ENCODE peak calls at places on chromosomes 1 and 21, in four cellular contexts. E is heart left ventricle, L is heart right ventricle, H is AG04450. T is an unnamed sample. For H3K27me3, the result is how much of the 10 kb centered on the place peaks cover.

GRCh38 chr1:173862769-173863223 is 5.0 kb downstream of the GAS5 start:
- DNase-seq in E (no peak), L (no peak), H (no peak), T (no peak)

GRCh38 chr1:111850124-111850523 is 94.4 kb downstream of the DDX20 start:
- DNase-seq in E (peak), L (no peak), H (no peak), T (no peak)

GRCh38 chr1:31744165-31744888 is 19.8 kb downstream of the ADGRB2 start:
- DNase-seq in E (no peak), L (no peak), H (no peak), T (no peak)

GRCh38 chr1:168719306-168720111 is 9.5 kb downstream of the DPT start:
- DNase-seq in E (no peak), L (no peak), H (no peak), T (no peak)

GRCh38 chr1:183583466-183583865 is 6.8 kb downstream of the NCF2 start:
- DNase-seq in E (no peak), L (no peak), H (no peak), T (no peak)

GRCh38 chr21:32604484-32604883 is 7.7 kb downstream of the CFAP298 start:
- DNase-seq in E (no peak), L (no peak), H (no peak), T (no peak)

GRCh38 chr1:63524166-63524565 is 841 bp downstream of the EFCAB7 start:
- DNase-seq in E (no peak), L (no peak), H (no peak), T (no peak)

GRCh38 chr21:46135782-46136181 is 19.6 kb downstream of the FTCD start:
- DNase-seq in E (no peak), L (no peak), H (no peak), T (no peak)

GRCh38 chr1:108814343-108815125 is 42.4 kb downstream of the AKNAD1 start:
- DNase-seq in E (no peak), L (no peak), H (no peak), T (no peak)

GRCh38 chr1:115642168-115643072 is 650 bp downstream of the VANGL1 start:
- DNase-seq in E (peak), L (peak), H (no peak), T (no peak)

GRCh38 chr1:176691251-176692228 is 228.6 kb downstream of the PAPPA2 start:
- DNase-seq in E (peak), L (no peak), H (peak), T (no peak)

GRCh38 chr1:84122780-84123382 is 21.2 kb upstream of the PRKACB start:
- DNase-seq in E (peak), L (no peak), H (no peak), T (no peak)

GRCh38 chr1:25504706-25505560 is 38.5 kb upstream of the LDLRAP1 start:
- DNase-seq in E (no peak), L (no peak), H (no peak), T (no peak)

GRCh38 chr1:91221017-91221416 is 183.6 kb downstream of the HFM1 start:
- DNase-seq in E (no peak), L (no peak), H (no peak), T (no peak)

GRCh38 chr1:198346178-198346577 is 189.4 kb downstream of the NEK7 start:
- DNase-seq in E (no peak), L (no peak), H (no peak), T (no peak)

GRCh38 chr1:69290266-69290665 is 277.5 kb upstream of the LRRC7 start:
- DNase-seq in E (no peak), L (no peak), H (no peak), T (no peak)

GRCh38 chr1:62271932-62272728 is 47.1 kb downstream of the KANK4 start:
- DNase-seq in E (no peak), L (no peak), H (no peak), T (no peak)

GRCh38 chr1:1753607-1754005 is 24.7 kb downstream of the NADK start:
- DNase-seq in E (no peak), L (no peak), H (no peak), T (no peak)

GRCh38 chr1:97094257-97094972 is 372.8 kb downstream of the PTBP2 start:
- DNase-seq in E (no peak), L (no peak), H (peak), T (no peak)

GRCh38 chr1:182169203-182169602 is 107.7 kb upstream of the ZNF648 start:
- DNase-seq in E (peak), L (no peak), H (no peak), T (no peak)

GRCh38 chr1:51622455-51622913 is 5.6 kb downstream of the OSBPL9 start:
- DNase-seq in E (no peak), L (no peak), H (no peak), T (peak)

GRCh38 chr1:160410412-160411005 is 10.1 kb downstream of the VANGL2 start:
- DNase-seq in E (no peak), L (no peak), H (no peak), T (no peak)

GRCh38 chr1:232493869-232494268 is 136.1 kb downstream of the SIPA1L2 start:
- DNase-seq in E (no peak), L (no peak), H (no peak), T (no peak)

GRCh38 chr1:225651872-225652725 is 824 bp downstream of the ENAH start:
- DNase-seq in E (peak), L (no peak), H (no peak), T (peak)

GRCh38 chr21:35048706-35049617 is at the start of gene RUNX1:
- DNase-seq in E (peak), L (no peak), H (no peak), T (peak)

GRCh38 chr1:54792686-54793282 is 8.3 kb downstream of the TTC22 start:
- DNase-seq in E (no peak), L (no peak), H (no peak), T (no peak)

GRCh38 chr1:58627221-58627620 is 50.2 kb upstream of the TACSTD2 start:
- DNase-seq in E (no peak), L (no peak), H (no peak), T (no peak)

GRCh38 chr1:46203738-46204405 is 738 bp downstream of the LURAP1 start:
- DNase-seq in E (no peak), L (no peak), H (no peak), T (no peak)

GRCh38 chr1:68384321-68384813 is 65.4 kb downstream of the RPE65 start:
- DNase-seq in E (no peak), L (no peak), H (peak), T (no peak)

GRCh38 chr1:14117700-14118099 is 417.7 kb downstream of the PRDM2 start:
- DNase-seq in E (no peak), L (no peak), H (no peak), T (no peak)

GRCh38 chr1:205430631-205431305 is 8.9 kb upstream of the LEMD1 start:
- DNase-seq in E (peak), L (peak), H (no peak), T (no peak)

GRCh38 chr1:192810253-192810880 is 1.5 kb downstream of the RGS2 start:
- DNase-seq in E (no peak), L (no peak), H (peak), T (no peak)

GRCh38 chr1:244444854-244445253 is 6.9 kb downstream of the ADSS2 start:
- DNase-seq in E (no peak), L (no peak), H (no peak), T (no peak)

GRCh38 chr1:232531291-232531690 is 98.6 kb downstream of the SIPA1L2 start:
- DNase-seq in E (no peak), L (no peak), H (no peak), T (no peak)

GRCh38 chr1:58249729-58250586 is 296.6 kb downstream of the OMA1 start:
- DNase-seq in E (peak), L (peak), H (no peak), T (no peak)

GRCh38 chr1:27418326-27418761 is 25.9 kb downstream of the GPR3 start:
- DNase-seq in E (peak), L (peak), H (peak), T (peak)

GRCh38 chr21:31752352-31752751 is 20.4 kb upstream of the SCAF4 start:
- DNase-seq in E (no peak), L (no peak), H (no peak), T (no peak)

DNA sequence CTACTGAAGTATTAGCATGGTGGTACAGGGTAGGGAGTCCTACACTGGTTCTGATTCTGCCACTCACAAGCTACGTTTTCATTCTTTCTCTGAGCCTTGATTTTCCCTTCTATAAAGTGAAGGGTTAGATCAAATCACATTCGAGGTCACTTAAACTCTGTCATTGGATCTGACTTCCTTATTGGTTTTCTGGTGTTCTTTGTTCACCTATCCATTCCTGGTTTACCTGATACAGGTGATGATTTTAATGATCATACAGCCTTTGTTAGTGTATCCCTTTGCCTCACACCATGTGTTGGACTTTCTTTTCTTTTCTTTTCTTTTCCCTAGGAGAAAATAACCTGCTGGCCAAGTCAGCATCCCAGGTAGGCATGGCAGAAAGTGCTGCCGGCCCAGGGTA is 74.8 kb downstream of the NOS1AP start:
- DNase-seq in E (no peak), L (no peak), H (no peak), T (no peak)
- H3K4me3 ChIP-seq in E (no peak), L (no peak), H (no peak), T (no peak)

GRCh38 chr1:222096883-222097282 is 355.0 kb upstream of the DUSP10 start:
- DNase-seq in E (no peak), L (no peak), H (no peak), T (no peak)

GRCh38 chr1:222097646-222098045 is 355.8 kb upstream of the DUSP10 start:
- DNase-seq in E (no peak), L (no peak), H (no peak), T (no peak)

GRCh38 chr1:222095606-222096475 is 354.0 kb upstream of the DUSP10 start:
- DNase-seq in E (peak), L (no peak), H (no peak), T (no peak)

GRCh38 chr1:222098382-222098781 is 356.5 kb upstream of the DUSP10 start:
- DNase-seq in E (no peak), L (no peak), H (no peak), T (no peak)

DNA sequence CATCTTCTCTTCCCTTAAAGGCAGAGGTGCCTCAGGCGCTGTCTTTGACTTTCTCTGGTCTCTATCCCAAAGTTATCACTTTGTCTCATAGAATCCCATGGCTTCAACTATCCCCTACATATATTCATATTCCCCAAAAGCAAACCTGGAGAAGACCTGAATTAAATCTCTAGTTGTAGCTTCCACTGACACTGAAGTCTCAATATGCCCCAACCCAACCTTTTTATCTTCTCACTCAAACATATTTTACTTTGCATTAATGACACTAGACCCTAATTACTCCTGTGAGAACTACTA is 354.5 kb upstream of the DUSP10 start:
- DNase-seq in E (no peak), L (no peak), H (no peak), T (no peak)
- TF ChIP-seq CTCF in E (no peak), L (no peak), H (no peak), T (no peak)

DNA sequence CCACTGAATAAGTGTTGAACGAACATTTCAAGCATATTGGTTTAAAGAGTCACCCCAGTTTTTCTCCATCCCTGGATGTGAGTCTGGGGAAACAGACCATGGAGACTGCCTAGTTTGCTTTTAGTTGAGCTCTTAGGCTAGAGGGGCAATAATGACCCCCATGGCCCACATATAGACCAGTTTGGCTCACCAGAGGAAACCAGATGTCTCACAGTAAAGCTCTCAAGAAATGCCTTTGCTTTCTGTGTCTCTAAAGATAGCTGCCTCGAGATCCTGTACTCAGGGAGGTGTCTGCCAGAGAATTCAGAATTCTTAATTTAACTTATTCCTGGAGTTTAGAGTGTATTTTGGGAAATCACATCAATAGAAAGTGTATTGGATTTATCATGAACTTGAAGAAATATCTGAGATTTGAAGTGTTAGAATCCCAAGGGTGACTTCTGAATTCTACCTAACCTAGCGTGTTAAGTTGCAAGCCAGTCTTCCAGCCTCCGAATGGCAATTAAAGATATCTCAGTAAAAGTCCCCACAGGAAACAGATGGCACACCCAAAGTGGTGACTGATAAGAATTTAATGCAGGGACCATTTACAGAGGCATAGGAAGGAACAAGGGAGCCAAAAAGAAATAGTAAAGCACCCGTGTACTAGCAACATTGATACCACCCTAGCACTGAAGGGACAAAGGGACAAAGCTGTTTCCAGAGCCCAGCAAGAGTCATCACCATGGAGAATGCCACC is 37.1 kb downstream of the STYXL2 start:
- DNase-seq in E (no peak), L (no peak), H (no peak), T (no peak)
- H3K27me3 ChIP-seq in E (under half), L (under half), H (under half), T (under half)

GRCh38 chr1:7929637-7930036 is 11.0 kb downstream of the TNFRSF9 start:
- DNase-seq in E (no peak), L (no peak), H (no peak), T (no peak)

GRCh38 chr1:7932524-7933149 is 8.0 kb downstream of the TNFRSF9 start:
- DNase-seq in E (no peak), L (no peak), H (no peak), T (no peak)

GRCh38 chr1:7931446-7931812 is 9.2 kb downstream of the TNFRSF9 start:
- DNase-seq in E (no peak), L (no peak), H (no peak), T (no peak)

GRCh38 chr1:7928247-7928646 is 12.4 kb downstream of the TNFRSF9 start:
- DNase-seq in E (no peak), L (no peak), H (no peak), T (no peak)

GRCh38 chr1:7930547-7931445 is 9.8 kb downstream of the TNFRSF9 start:
- DNase-seq in E (no peak), L (no peak), H (no peak), T (no peak)
- H3K4me3 ChIP-seq in E (no peak), L (no peak), H (no peak), T (no peak)

DNA sequence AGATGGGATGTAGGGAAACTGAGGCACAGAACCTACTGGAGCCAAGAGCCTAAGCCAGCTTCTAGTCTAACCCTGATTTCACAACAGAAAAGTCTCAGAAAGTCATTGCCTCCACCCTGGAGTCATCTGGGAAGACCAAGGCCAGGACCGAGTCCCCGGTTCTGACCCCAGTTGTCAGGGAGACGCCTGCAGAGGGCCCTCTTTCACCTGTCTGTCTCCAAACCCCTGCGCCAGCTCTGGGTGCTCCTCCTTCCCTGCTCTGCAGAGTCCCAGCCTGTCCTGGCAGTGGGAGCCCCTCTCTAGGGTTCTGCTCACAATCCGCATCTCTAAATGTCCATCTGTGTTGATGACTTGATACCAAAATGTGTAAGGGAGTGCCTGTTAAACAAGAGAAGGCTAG is 149.7 kb downstream of the PGBD5 start:
- DNase-seq in E (no peak), L (no peak), H (no peak), T (no peak)
- TF ChIP-seq CTCF in E (no peak), L (no peak), H (no peak), T (no peak)

DNA sequence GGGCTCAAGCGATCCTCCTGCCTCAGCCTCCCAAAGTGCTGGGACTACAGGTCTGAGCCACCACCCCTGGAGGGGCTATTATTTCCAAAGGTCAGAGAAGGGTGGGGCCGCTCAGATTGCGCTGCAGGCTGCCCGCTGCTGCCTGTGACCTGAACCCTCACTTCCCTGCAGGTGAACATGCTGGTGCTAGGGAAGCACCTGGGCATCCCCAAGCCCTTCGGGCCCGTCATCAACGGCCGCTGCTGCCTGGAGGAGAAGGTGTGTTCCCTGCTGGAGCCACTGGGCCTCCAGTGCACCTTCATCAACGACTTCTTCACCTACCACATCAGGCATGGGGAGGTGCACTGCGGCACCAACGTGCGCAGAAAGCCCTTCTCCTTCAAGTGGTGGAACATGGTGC is 8.6 kb upstream of the PADI6 start:
- DNase-seq in E (no peak), L (no peak), H (no peak), T (no peak)
- H3K27me3 ChIP-seq in E (under half), L (under half), H (under half), T (under half)

GRCh38 chr1:87683557-87683956 is 354.9 kb downstream of the LMO4 start:
- DNase-seq in E (no peak), L (no peak), H (no peak), T (no peak)
- H3K4me3 ChIP-seq in E (peak), L (peak), H (peak), T (peak)

GRCh38 chr1:153827168-153827964 is 52.2 kb downstream of the SLC27A3 start:
- DNase-seq in E (no peak), L (no peak), H (no peak), T (no peak)
- TF ChIP-seq CTCF in E (no peak), L (no peak), H (no peak), T (no peak)

DNA sequence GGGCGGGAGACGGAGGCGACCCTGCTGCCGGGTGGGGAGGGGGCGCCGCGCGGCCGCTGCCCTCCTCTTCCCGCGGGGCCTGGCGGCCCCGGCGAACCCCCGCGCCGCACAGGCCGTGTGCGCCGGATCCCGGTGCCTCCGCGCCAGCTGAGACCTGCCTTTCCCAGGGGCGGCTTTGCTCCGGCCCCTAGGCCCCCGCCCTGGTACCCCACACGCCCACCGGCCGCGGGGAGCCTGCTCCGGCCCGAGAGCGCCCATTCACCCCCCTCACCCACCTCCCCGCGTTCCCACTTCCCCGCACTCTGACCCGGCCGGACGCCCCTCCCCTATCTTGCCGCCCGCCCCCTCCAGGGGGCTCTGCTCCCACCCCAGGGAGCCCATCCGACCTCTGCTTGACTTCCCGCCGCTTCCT is 375 bp downstream of the HTR6 start:
- DNase-seq in E (no peak), L (no peak), H (no peak), T (no peak)
- H3K27me3 ChIP-seq in E (under half), L (under half), H (half or more), T (under half)

GRCh38 chr1:233549404-233549803 is 64.5 kb upstream of the KCNK1 start:
- DNase-seq in E (no peak), L (no peak), H (no peak), T (no peak)
- H3K4me3 ChIP-seq in E (no peak), L (no peak), H (no peak), T (no peak)